ENCODE peak calls at places on chromosome 11, in nine cellular contexts. One of them, this sample, is unnamed.

GRCh38 chr11:107840120-107840479 is 18.5 kb downstream of the SLC35F2 start:
- DNase-seq in heart left ventricle: no peak
- DNase-seq in lung: no peak
- DNase-seq in colonic mucosa: no peak
- DNase-seq in cardiac muscle cell: no peak
- DNase-seq in IMR-90: no peak
- DNase-seq in esophagus muscularis mucosa: no peak
- DNase-seq in endodermal cell: peak; percentile 44
- DNase-seq in HAP-1: no peak
- DNase-seq in this sample: no peak

GRCh38 chr11:1279674-1280055 is 29.8 kb downstream of the TOLLIP start:
- DNase-seq in heart left ventricle: no peak
- DNase-seq in lung: no peak
- DNase-seq in colonic mucosa: no peak
- DNase-seq in cardiac muscle cell: no peak
- DNase-seq in IMR-90: no peak
- DNase-seq in esophagus muscularis mucosa: no peak
- DNase-seq in endodermal cell: no peak
- DNase-seq in HAP-1: no peak
- DNase-seq in this sample: no peak

GRCh38 chr11:83019888-83020579 is 51.7 kb downstream of the RAB30 start:
- DNase-seq in heart left ventricle: peak; percentile 84
- DNase-seq in lung: no peak
- DNase-seq in colonic mucosa: no peak
- DNase-seq in cardiac muscle cell: no peak
- DNase-seq in IMR-90: no peak
- DNase-seq in esophagus muscularis mucosa: no peak
- DNase-seq in endodermal cell: no peak
- DNase-seq in HAP-1: no peak
- DNase-seq in this sample: no peak

GRCh38 chr11:88790179-88790578 is 275.6 kb downstream of the GRM5 start:
- DNase-seq in heart left ventricle: no peak
- DNase-seq in lung: no peak
- DNase-seq in colonic mucosa: no peak
- DNase-seq in cardiac muscle cell: no peak
- DNase-seq in IMR-90: no peak
- DNase-seq in esophagus muscularis mucosa: no peak
- DNase-seq in endodermal cell: no peak
- DNase-seq in HAP-1: no peak
- DNase-seq in this sample: no peak

GRCh38 chr11:128553662-128554392 is 33.5 kb downstream of the ETS1 start:
- DNase-seq in heart left ventricle: peak; percentile 43
- DNase-seq in lung: no peak
- DNase-seq in colonic mucosa: no peak
- DNase-seq in cardiac muscle cell: no peak
- DNase-seq in IMR-90: peak; percentile 32
- DNase-seq in esophagus muscularis mucosa: peak; percentile 77
- DNase-seq in endodermal cell: no peak
- DNase-seq in HAP-1: no peak
- DNase-seq in this sample: no peak

GRCh38 chr11:95515379-95515778 is 274.2 kb downstream of the FAM76B start:
- DNase-seq in heart left ventricle: no peak
- DNase-seq in lung: no peak
- DNase-seq in colonic mucosa: no peak
- DNase-seq in cardiac muscle cell: no peak
- DNase-seq in IMR-90: peak; percentile 31
- DNase-seq in esophagus muscularis mucosa: peak; percentile 24
- DNase-seq in endodermal cell: no peak
- DNase-seq in HAP-1: no peak
- DNase-seq in this sample: no peak

GRCh38 chr11:64715756-64716470 is 7.1 kb downstream of the NRXN2 start:
- DNase-seq in heart left ventricle: no peak
- DNase-seq in lung: no peak
- DNase-seq in colonic mucosa: no peak
- DNase-seq in cardiac muscle cell: no peak
- DNase-seq in IMR-90: no peak
- DNase-seq in esophagus muscularis mucosa: no peak
- DNase-seq in endodermal cell: no peak
- DNase-seq in HAP-1: no peak
- DNase-seq in this sample: no peak

GRCh38 chr11:24153337-24153736 is 343.5 kb upstream of the LUZP2 start:
- DNase-seq in heart left ventricle: no peak
- DNase-seq in lung: no peak
- DNase-seq in colonic mucosa: no peak
- DNase-seq in cardiac muscle cell: no peak
- DNase-seq in IMR-90: no peak
- DNase-seq in esophagus muscularis mucosa: no peak
- DNase-seq in endodermal cell: no peak
- DNase-seq in HAP-1: no peak
- DNase-seq in this sample: no peak

GRCh38 chr11:111512296-111513239 is at the start of gene BTG4:
- DNase-seq in heart left ventricle: peak; percentile 24
- DNase-seq in lung: no peak
- DNase-seq in colonic mucosa: no peak
- DNase-seq in cardiac muscle cell: peak; percentile 34
- DNase-seq in IMR-90: no peak
- DNase-seq in esophagus muscularis mucosa: no peak
- DNase-seq in endodermal cell: peak; percentile 83
- DNase-seq in HAP-1: no peak
- DNase-seq in this sample: no peak

GRCh38 chr11:95100856-95101507 is 11.3 kb downstream of the ENDOD1 start:
- DNase-seq in heart left ventricle: no peak
- DNase-seq in lung: no peak
- DNase-seq in colonic mucosa: no peak
- DNase-seq in cardiac muscle cell: no peak
- DNase-seq in IMR-90: no peak
- DNase-seq in esophagus muscularis mucosa: no peak
- DNase-seq in endodermal cell: no peak
- DNase-seq in HAP-1: no peak
- DNase-seq in this sample: no peak

GRCh38 chr11:132590986-132591385 is 941.3 kb downstream of the OPCML start:
- DNase-seq in heart left ventricle: no peak
- DNase-seq in lung: no peak
- DNase-seq in colonic mucosa: no peak
- DNase-seq in cardiac muscle cell: no peak
- DNase-seq in IMR-90: no peak
- DNase-seq in esophagus muscularis mucosa: no peak
- DNase-seq in endodermal cell: no peak
- DNase-seq in HAP-1: no peak
- DNase-seq in this sample: no peak

GRCh38 chr11:37857726-37858125 is 1259.7 kb upstream of the RAG2 start:
- DNase-seq in heart left ventricle: no peak
- DNase-seq in lung: no peak
- DNase-seq in colonic mucosa: no peak
- DNase-seq in cardiac muscle cell: no peak
- DNase-seq in IMR-90: no peak
- DNase-seq in esophagus muscularis mucosa: no peak
- DNase-seq in endodermal cell: peak; percentile 47
- DNase-seq in HAP-1: no peak
- DNase-seq in this sample: no peak

GRCh38 chr11:18774801-18775200 is 16.8 kb downstream of the PTPN5 start:
- DNase-seq in heart left ventricle: no peak
- DNase-seq in lung: no peak
- DNase-seq in colonic mucosa: no peak
- DNase-seq in cardiac muscle cell: no peak
- DNase-seq in IMR-90: no peak
- DNase-seq in esophagus muscularis mucosa: no peak
- DNase-seq in endodermal cell: no peak
- DNase-seq in HAP-1: no peak
- DNase-seq in this sample: no peak

GRCh38 chr11:58334708-58335107 is 24.2 kb downstream of the OR5B17 start:
- DNase-seq in heart left ventricle: no peak
- DNase-seq in lung: no peak
- DNase-seq in colonic mucosa: no peak
- DNase-seq in cardiac muscle cell: no peak
- DNase-seq in IMR-90: peak; percentile 89
- DNase-seq in esophagus muscularis mucosa: no peak
- DNase-seq in endodermal cell: no peak
- DNase-seq in HAP-1: no peak
- DNase-seq in this sample: no peak

GRCh38 chr11:95512682-95513081 is 276.9 kb downstream of the FAM76B start:
- DNase-seq in heart left ventricle: peak; percentile 36
- DNase-seq in lung: peak; percentile 37
- DNase-seq in colonic mucosa: peak; percentile 34
- DNase-seq in cardiac muscle cell: no peak
- DNase-seq in IMR-90: peak; percentile 88
- DNase-seq in esophagus muscularis mucosa: peak; percentile 90
- DNase-seq in endodermal cell: no peak
- DNase-seq in HAP-1: no peak
- DNase-seq in this sample: no peak

GRCh38 chr11:326842-327580 is 6.4 kb upstream of the IFITM3 start:
- DNase-seq in heart left ventricle: peak; percentile 89
- DNase-seq in lung: peak; percentile 79
- DNase-seq in colonic mucosa: peak; percentile 73
- DNase-seq in cardiac muscle cell: no peak
- DNase-seq in IMR-90: peak; percentile 42
- DNase-seq in esophagus muscularis mucosa: peak; percentile 97
- DNase-seq in endodermal cell: no peak
- DNase-seq in HAP-1: no peak
- DNase-seq in this sample: no peak

GRCh38 chr11:123616505-123617198 is 37.8 kb downstream of the SCN3B start:
- DNase-seq in heart left ventricle: peak; percentile 88
- DNase-seq in lung: peak; percentile 34
- DNase-seq in colonic mucosa: no peak
- DNase-seq in cardiac muscle cell: peak; percentile 32
- DNase-seq in IMR-90: peak; percentile 86
- DNase-seq in esophagus muscularis mucosa: no peak
- DNase-seq in endodermal cell: no peak
- DNase-seq in HAP-1: no peak
- DNase-seq in this sample: no peak

GRCh38 chr11:122069946-122070345 is 46.1 kb downstream of the BLID start:
- DNase-seq in heart left ventricle: peak; percentile 52
- DNase-seq in lung: no peak
- DNase-seq in colonic mucosa: no peak
- DNase-seq in cardiac muscle cell: peak; percentile 59
- DNase-seq in IMR-90: peak; percentile 91
- DNase-seq in esophagus muscularis mucosa: no peak
- DNase-seq in endodermal cell: peak; percentile 49
- DNase-seq in HAP-1: peak; percentile 91
- DNase-seq in this sample: no peak

GRCh38 chr11:79419120-79419519 is 21.7 kb downstream of the TENM4 start:
- DNase-seq in heart left ventricle: no peak
- DNase-seq in lung: no peak
- DNase-seq in colonic mucosa: peak; percentile 61
- DNase-seq in cardiac muscle cell: no peak
- DNase-seq in IMR-90: peak; percentile 85
- DNase-seq in esophagus muscularis mucosa: no peak
- DNase-seq in endodermal cell: peak; percentile 66
- DNase-seq in HAP-1: no peak
- DNase-seq in this sample: no peak

GRCh38 chr11:9567401-9567800 is 6.1 kb upstream of the WEE1 start:
- DNase-seq in heart left ventricle: no peak
- DNase-seq in lung: no peak
- DNase-seq in colonic mucosa: no peak
- DNase-seq in cardiac muscle cell: no peak
- DNase-seq in IMR-90: no peak
- DNase-seq in esophagus muscularis mucosa: no peak
- DNase-seq in endodermal cell: no peak
- DNase-seq in HAP-1: no peak
- DNase-seq in this sample: no peak
- H3K4me1 ChIP-seq in heart left ventricle: peaks cover 50% of the 10 kb centered on the region
- H3K4me1 ChIP-seq in lung: peaks cover 6% of the 10 kb centered on the region
- H3K4me1 ChIP-seq in colonic mucosa: peaks cover 3% of the 10 kb centered on the region
- H3K4me1 ChIP-seq in cardiac muscle cell: peaks cover 35% of the 10 kb centered on the region
- H3K4me1 ChIP-seq in IMR-90: peaks cover 8% of the 10 kb centered on the region
- H3K4me1 ChIP-seq in esophagus muscularis mucosa: peaks cover 60% of the 10 kb centered on the region
- H3K4me1 ChIP-seq in endodermal cell: peaks cover 11% of the 10 kb centered on the region
- H3K4me1 ChIP-seq in HAP-1: peaks cover 59% of the 10 kb centered on the region
- H3K4me1 ChIP-seq in this sample: no peaks in the 10 kb centered on the region

DNA sequence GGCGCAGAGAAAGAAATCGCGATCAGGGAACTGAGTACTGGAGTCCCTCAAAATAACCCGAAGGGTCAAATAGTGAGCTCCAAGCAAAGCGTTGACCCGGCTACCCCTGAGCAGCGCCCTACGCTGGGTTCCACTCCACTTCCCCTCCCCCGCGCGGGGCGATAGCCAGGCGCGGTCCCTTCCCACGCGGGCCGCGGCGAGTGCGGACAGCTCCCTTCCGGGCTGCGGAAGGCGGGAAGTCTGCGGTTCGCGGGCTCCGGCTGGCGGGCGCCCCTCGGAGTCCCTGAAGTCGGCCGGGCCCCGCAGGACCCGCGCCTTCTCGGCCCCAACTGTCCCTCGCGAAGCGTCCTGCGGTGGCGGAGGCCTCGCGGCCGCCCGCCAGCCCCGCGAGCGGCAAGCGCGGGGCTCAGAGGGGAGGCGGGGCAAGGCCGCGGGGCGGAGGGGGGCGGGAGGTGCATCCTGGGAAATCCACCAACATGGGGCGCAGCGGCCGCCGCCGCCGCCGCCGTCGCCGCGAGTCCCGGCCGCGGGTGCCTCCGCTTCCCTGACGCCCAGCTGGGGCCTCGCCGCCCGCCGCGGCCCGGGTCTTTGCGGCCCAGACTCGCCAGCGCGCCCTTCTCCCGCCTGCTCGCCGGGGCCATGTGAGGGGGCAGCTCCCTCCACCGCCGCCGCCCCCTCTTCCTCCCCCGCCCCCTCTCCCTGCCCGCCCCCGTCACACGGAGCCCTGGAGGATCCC is at the start of gene QSER1:
- DNase-seq in heart left ventricle: peak; percentile 76
- DNase-seq in lung: peak; percentile 68
- DNase-seq in colonic mucosa: peak; percentile 77
- DNase-seq in cardiac muscle cell: peak; percentile 82
- DNase-seq in IMR-90: peak; percentile 41
- DNase-seq in esophagus muscularis mucosa: peak; percentile 93
- DNase-seq in endodermal cell: peak; percentile 89
- DNase-seq in HAP-1: peak; percentile 84
- DNase-seq in this sample: no peak
- H3K4me3 ChIP-seq in heart left ventricle: peak within 1 kb of the TSS; percentile 92
- H3K4me3 ChIP-seq in lung: peak within 1 kb of the TSS; percentile 97
- H3K4me3 ChIP-seq in colonic mucosa: peak within 1 kb of the TSS; percentile 70
- H3K4me3 ChIP-seq in cardiac muscle cell: peak within 1 kb of the TSS; percentile 68
- H3K4me3 ChIP-seq in IMR-90: peak within 1 kb of the TSS; percentile 79
- H3K4me3 ChIP-seq in esophagus muscularis mucosa: peak within 1 kb of the TSS; percentile 99
- H3K4me3 ChIP-seq in endodermal cell: peak within 1 kb of the TSS; percentile 91
- H3K4me3 ChIP-seq in HAP-1: peak within 1 kb of the TSS; percentile 80
- H3K4me3 ChIP-seq in this sample: peak within 1 kb of the TSS; percentile 59

DNA sequence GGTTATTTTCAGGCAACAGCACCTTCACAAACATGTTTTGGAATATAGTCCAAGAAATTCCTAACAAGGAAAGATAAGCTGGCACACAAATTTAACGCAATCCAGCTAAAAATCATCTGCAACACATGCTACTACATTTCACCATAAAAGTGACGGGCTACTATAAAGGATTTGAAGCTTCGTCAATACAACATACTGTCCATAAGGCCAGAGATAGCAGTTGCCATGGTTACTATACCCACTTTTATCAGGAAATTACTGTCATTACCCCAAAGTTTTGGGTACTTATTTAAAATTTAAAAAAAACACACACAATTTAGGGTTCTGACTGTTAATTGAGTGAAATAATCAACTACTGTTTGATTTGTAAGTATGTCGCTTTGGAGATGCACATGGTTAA is 6.9 kb downstream of the PHF21A start:
- DNase-seq in heart left ventricle: no peak
- DNase-seq in lung: no peak
- DNase-seq in colonic mucosa: no peak
- DNase-seq in cardiac muscle cell: no peak
- DNase-seq in IMR-90: no peak
- DNase-seq in esophagus muscularis mucosa: no peak
- DNase-seq in endodermal cell: no peak
- DNase-seq in HAP-1: no peak
- DNase-seq in this sample: no peak
- H3K27me3 ChIP-seq in heart left ventricle: no peaks in the 10 kb centered on the region
- H3K27me3 ChIP-seq in lung: no peaks in the 10 kb centered on the region
- H3K27me3 ChIP-seq in colonic mucosa: no peaks in the 10 kb centered on the region
- H3K27me3 ChIP-seq in cardiac muscle cell: no peaks in the 10 kb centered on the region
- H3K27me3 ChIP-seq in IMR-90: no peaks in the 10 kb centered on the region
- H3K27me3 ChIP-seq in esophagus muscularis mucosa: no peaks in the 10 kb centered on the region
- H3K27me3 ChIP-seq in endodermal cell: no peaks in the 10 kb centered on the region
- H3K27me3 ChIP-seq in HAP-1: no peaks in the 10 kb centered on the region
- H3K27me3 ChIP-seq in this sample: no peaks in the 10 kb centered on the region

GRCh38 chr11:126347751-126348628 is 7.5 kb upstream of the ST3GAL4 start:
- DNase-seq in heart left ventricle: peak; percentile 45
- DNase-seq in lung: no peak
- DNase-seq in colonic mucosa: no peak
- DNase-seq in cardiac muscle cell: peak; percentile 84
- DNase-seq in IMR-90: no peak
- DNase-seq in esophagus muscularis mucosa: no peak
- DNase-seq in endodermal cell: no peak
- DNase-seq in HAP-1: no peak
- DNase-seq in this sample: no peak
- H3K4me1 ChIP-seq in heart left ventricle: peaks cover 75% of the 10 kb centered on the region
- H3K4me1 ChIP-seq in lung: peaks cover 34% of the 10 kb centered on the region
- H3K4me1 ChIP-seq in colonic mucosa: no peaks in the 10 kb centered on the region
- H3K4me1 ChIP-seq in cardiac muscle cell: peaks cover 31% of the 10 kb centered on the region
- H3K4me1 ChIP-seq in IMR-90: peaks cover 18% of the 10 kb centered on the region
- H3K4me1 ChIP-seq in esophagus muscularis mucosa: peaks cover 66% of the 10 kb centered on the region
- H3K4me1 ChIP-seq in endodermal cell: peaks cover 33% of the 10 kb centered on the region
- H3K4me1 ChIP-seq in HAP-1: no peaks in the 10 kb centered on the region
- H3K4me1 ChIP-seq in this sample: peaks cover 7% of the 10 kb centered on the region